ENCODE peak calls at places on chromosomes 1 and 21, in four cellular contexts. M is suprapubic skin, X is pancreas, S is neural progenitor cell. C is an unnamed sample. For H3K36me3, the result is how much of the 10 kb centered on the place peaks cover.

GRCh38 chr1:55375617-55376258 is 160.6 kb upstream of the USP24 start:
- DNase-seq in M (no peak), X (no peak), S (peak), C (peak)

GRCh38 chr1:94988356-94988755 is 61.4 kb upstream of the CNN3 start:
- DNase-seq in M (no peak), X (no peak), S (no peak), C (no peak)

GRCh38 chr1:221827307-221827642 is 85.4 kb upstream of the DUSP10 start:
- DNase-seq in M (no peak), X (no peak), S (no peak), C (no peak)

GRCh38 chr1:208309771-208310170 is 65.6 kb upstream of the PLXNA2 start:
- DNase-seq in M (no peak), X (no peak), S (no peak), C (no peak)

GRCh38 chr1:9041116-9041779 is 15.0 kb upstream of the SLC2A7 start:
- DNase-seq in M (no peak), X (no peak), S (no peak), C (no peak)

GRCh38 chr21:28773036-28773435 is 219.6 kb downstream of the LTN1 start:
- DNase-seq in M (no peak), X (no peak), S (no peak), C (no peak)

GRCh38 chr1:183093821-183094287 is 70.6 kb downstream of the LAMC1 start:
- DNase-seq in M (no peak), X (no peak), S (no peak), C (no peak)

GRCh38 chr1:57115030-57115614 is 149.3 kb upstream of the C8B start:
- DNase-seq in M (no peak), X (no peak), S (no peak), C (no peak)

GRCh38 chr1:95084317-95085176 is 11.8 kb upstream of the ALG14 start:
- DNase-seq in M (no peak), X (no peak), S (peak), C (no peak)

GRCh38 chr1:174174461-174175329 is 15.4 kb downstream of the RABGAP1L start:
- DNase-seq in M (no peak), X (no peak), S (no peak), C (no peak)

GRCh38 chr1:155893389-155894142 is 17.6 kb downstream of the RIT1 start:
- DNase-seq in M (no peak), X (no peak), S (no peak), C (no peak)

GRCh38 chr1:229884765-229885164 is 182.3 kb upstream of the GALNT2 start:
- DNase-seq in M (no peak), X (peak), S (no peak), C (peak)

GRCh38 chr1:10867138-10867721 is 70.8 kb upstream of the CASZ1 start:
- DNase-seq in M (no peak), X (peak), S (peak), C (peak)

GRCh38 chr1:114231301-114231700 is 77.6 kb upstream of the SYT6 start:
- DNase-seq in M (no peak), X (no peak), S (no peak), C (no peak)

GRCh38 chr1:35069746-35070145 is 9.4 kb upstream of the ZMYM1 start:
- DNase-seq in M (no peak), X (no peak), S (no peak), C (no peak)

GRCh38 chr1:227774051-227774720 is 39.0 kb downstream of the SNAP47 start:
- DNase-seq in M (no peak), X (no peak), S (no peak), C (no peak)

GRCh38 chr21:44322621-44323325 is 16.4 kb downstream of the CFAP410 start:
- DNase-seq in M (no peak), X (no peak), S (no peak), C (no peak)
- H3K36me3 ChIP-seq in M (half or more), X (under half), S (under half), C (under half)

DNA sequence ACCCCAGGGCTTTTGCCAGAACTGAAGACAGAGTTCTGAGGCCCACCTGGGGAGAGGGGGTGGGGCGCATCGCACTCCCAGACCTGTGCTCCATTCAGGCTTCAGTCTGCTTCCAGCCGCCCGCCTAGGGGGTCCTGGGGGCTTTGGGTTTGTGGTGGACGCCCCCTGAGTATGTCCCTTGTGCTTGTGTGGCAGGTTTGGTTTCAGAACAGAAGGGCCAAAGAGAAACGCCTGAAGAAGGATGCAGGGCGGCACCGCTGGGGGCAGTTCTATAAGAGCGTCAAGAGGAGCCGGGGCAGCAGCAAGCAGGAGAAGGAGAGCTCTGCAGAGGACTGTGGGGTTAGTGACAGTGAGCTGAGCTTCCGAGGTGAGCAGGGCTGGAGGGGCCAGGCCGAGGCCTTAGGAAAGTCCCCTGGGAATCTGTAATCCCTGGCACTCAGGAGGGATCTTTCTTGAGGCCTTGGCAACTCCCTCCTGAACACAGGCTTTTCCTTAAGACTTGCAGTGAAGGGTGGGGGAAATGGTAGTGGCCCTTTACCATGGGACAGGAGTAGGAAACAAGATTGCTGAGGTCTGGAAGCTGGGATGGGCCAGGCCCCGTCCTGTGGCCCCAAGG is 41.7 kb downstream of the LHX4 start:
- DNase-seq in M (no peak), X (no peak), S (no peak), C (no peak)
- H3K27ac ChIP-seq in M (no peak), X (no peak), S (no peak), C (no peak)

GRCh38 chr21:26843912-26844257 is 1.3 kb downstream of the ADAMTS1 start:
- DNase-seq in M (no peak), X (no peak), S (peak), C (no peak)

GRCh38 chr21:26842976-26843911 is 2.0 kb downstream of the ADAMTS1 start:
- DNase-seq in M (peak), X (peak), S (peak), C (peak)

GRCh38 chr21:26842300-26842699 is 2.9 kb downstream of the ADAMTS1 start:
- DNase-seq in M (no peak), X (no peak), S (no peak), C (no peak)

GRCh38 chr21:26840206-26840605 is 5.0 kb downstream of the ADAMTS1 start:
- DNase-seq in M (no peak), X (no peak), S (no peak), C (no peak)

DNA sequence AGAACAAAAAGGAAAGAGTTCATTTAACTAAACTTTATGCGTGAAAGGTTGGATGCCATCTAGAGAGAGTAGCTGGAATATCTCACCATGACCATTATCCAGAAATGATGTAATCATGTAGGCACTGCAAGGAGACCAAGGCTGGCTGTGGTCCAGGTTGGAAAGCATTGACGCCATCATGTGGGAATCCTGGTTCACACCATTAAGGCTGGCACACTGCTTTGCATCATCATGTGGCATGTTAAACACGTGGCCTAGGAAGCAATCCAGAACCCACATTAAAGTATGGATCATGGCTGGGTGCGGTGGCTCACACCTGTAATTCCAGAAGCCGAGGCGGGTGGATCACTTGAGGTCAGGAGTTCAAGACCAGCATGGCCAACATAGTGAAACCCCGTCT is 4.3 kb downstream of the ADAMTS1 start:
- DNase-seq in M (no peak), X (peak), S (no peak), C (no peak)
- TF ChIP-seq CTCF in M (no peak), X (no peak), S (no peak), C (no peak)

GRCh38 chr1:154481058-154481457 is 21.0 kb upstream of the TDRD10 start:
- DNase-seq in M (peak), X (no peak), S (peak), C (no peak)

GRCh38 chr1:154476791-154477190 is 25.2 kb upstream of the TDRD10 start:
- DNase-seq in M (no peak), X (no peak), S (no peak), C (no peak)

GRCh38 chr1:154478013-154478412 is 24.0 kb upstream of the TDRD10 start:
- DNase-seq in M (no peak), X (no peak), S (no peak), C (no peak)

GRCh38 chr1:154479764-154480421 is 22.1 kb upstream of the TDRD10 start:
- DNase-seq in M (no peak), X (no peak), S (peak), C (peak)

GRCh38 chr1:154478639-154479038 is 23.4 kb upstream of the TDRD10 start:
- DNase-seq in M (no peak), X (no peak), S (no peak), C (no peak)
- H3K36me3 ChIP-seq in M (under half), X (under half), S (under half), C (under half)

DNA sequence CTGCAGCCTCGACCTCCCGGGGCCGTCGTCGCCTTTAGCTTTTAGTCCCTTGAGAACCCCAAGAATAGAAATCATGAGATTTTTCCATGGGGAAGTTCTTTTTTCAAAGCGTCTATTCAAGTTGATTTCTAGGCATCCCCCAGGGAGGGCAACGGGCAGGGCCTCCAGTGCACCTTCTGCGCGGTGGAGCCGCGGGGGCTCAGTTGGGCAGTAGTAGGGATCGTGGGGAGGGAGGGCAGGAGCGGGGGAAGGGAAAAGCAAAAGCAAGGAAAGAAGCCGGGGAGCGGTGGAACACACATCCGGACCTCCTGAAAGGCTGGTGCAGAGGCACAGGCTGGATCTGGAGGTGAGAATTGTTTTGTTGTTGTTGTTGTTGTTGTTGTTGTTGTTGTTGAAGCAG is 103.4 kb downstream of the PPIAL4G start:
- DNase-seq in M (no peak), X (no peak), S (no peak), C (no peak)
- H3K27ac ChIP-seq in M (no peak), X (no peak), S (no peak), C (no peak)

GRCh38 chr21:36583591-36583990 is 103.7 kb upstream of the CLDN14 start:
- DNase-seq in M (no peak), X (no peak), S (no peak), C (no peak)

GRCh38 chr21:36591326-36591970 is 107.5 kb upstream of the SIM2 start:
- DNase-seq in M (no peak), X (no peak), S (no peak), C (no peak)

GRCh38 chr21:36587388-36587787 is 107.5 kb upstream of the CLDN14 start:
- DNase-seq in M (no peak), X (no peak), S (no peak), C (no peak)

GRCh38 chr21:36584980-36585940 is 105.3 kb upstream of the CLDN14 start:
- DNase-seq in M (no peak), X (no peak), S (no peak), C (no peak)

GRCh38 chr21:36589352-36589971 is 109.5 kb upstream of the SIM2 start:
- DNase-seq in M (no peak), X (peak), S (peak), C (peak)
- TF ChIP-seq CTCF in M (no peak), X (peak), S (peak), C (no peak)